ENCODE peak calls at places on chromosomes 12 and 14, in eight cellular contexts. X is psoas muscle, N is uterus, G is left ventricle myocardium inferior, A is testis, U is neural progenitor cell, O is HCT116, B is GM06990. J is an unnamed sample. For H3K36me3 and H3K27me3, the result is how much of the 10 kb centered on the place peaks cover.

GRCh38 chr14:80982711-80983110 is 27.3 kb downstream of the TSHR start:
- DNase-seq in A (no peak), O (no peak), G (no peak), N (no peak), U (peak), X (no peak), B (no peak), J (no peak)

GRCh38 chr14:104446611-104447010 is 133.0 kb upstream of the C14orf180 start:
- DNase-seq in N (no peak), A (no peak), U (no peak), G (no peak), B (no peak), X (no peak), O (no peak), J (no peak)

GRCh38 chr12:94621662-94622359 is 28.5 kb downstream of the TMCC3 start:
- DNase-seq in G (no peak), A (no peak), B (peak), O (no peak), X (no peak), U (no peak), N (no peak), J (no peak)

GRCh38 chr14:92325835-92326234 is 2.9 kb downstream of the SLC24A4 start:
- DNase-seq in N (no peak), O (no peak), U (no peak), X (no peak), B (no peak), G (no peak), A (peak), J (peak)

GRCh38 chr14:99971929-99972747 is 93.1 kb upstream of the EVL start:
- DNase-seq in A (no peak), U (peak), X (no peak), B (peak), O (no peak), N (no peak), G (no peak), J (peak)

GRCh38 chr14:52253503-52253902 is 14.0 kb upstream of the PTGDR start:
- DNase-seq in N (no peak), B (no peak), O (no peak), U (peak), G (no peak), X (no peak), A (no peak), J (peak)

GRCh38 chr12:68673788-68674187 is 13.0 kb upstream of the NUP107 start:
- DNase-seq in O (no peak), B (no peak), A (no peak), N (no peak), U (no peak), X (no peak), G (no peak), J (no peak)

GRCh38 chr12:79634957-79635471 is 55.8 kb downstream of the PAWR start:
- DNase-seq in B (no peak), O (no peak), U (peak), G (no peak), N (no peak), A (no peak), X (no peak), J (peak)

GRCh38 chr14:72986214-72986613 is 40.7 kb downstream of the ZFYVE1 start:
- DNase-seq in A (no peak), B (no peak), O (no peak), N (no peak), G (no peak), U (no peak), X (no peak), J (no peak)

GRCh38 chr12:78674311-78675085 is 190.1 kb upstream of the SYT1 start:
- DNase-seq in N (no peak), X (no peak), O (no peak), A (no peak), U (no peak), B (no peak), G (no peak), J (no peak)

GRCh38 chr12:130685850-130686249 is 30.2 kb downstream of the RIMBP2 start:
- DNase-seq in G (no peak), A (no peak), B (no peak), O (no peak), U (no peak), X (no peak), N (no peak), J (no peak)

GRCh38 chr14:58772061-58772604 is 134.4 kb downstream of the DACT1 start:
- DNase-seq in A (no peak), O (no peak), G (no peak), X (no peak), N (no peak), B (no peak), U (no peak), J (no peak)

GRCh38 chr12:67681941-67682340 is 33.4 kb downstream of the DYRK2 start:
- DNase-seq in U (no peak), G (no peak), A (no peak), X (no peak), O (no peak), N (no peak), B (no peak), J (no peak)

GRCh38 chr12:95836185-95836609 is 22.6 kb upstream of the SNRPF start:
- DNase-seq in O (no peak), X (no peak), N (no peak), A (no peak), G (no peak), B (no peak), U (no peak), J (no peak)

GRCh38 chr14:21910260-21910659 is 236.6 kb upstream of the OR4E1 start:
- DNase-seq in O (no peak), X (no peak), A (no peak), G (no peak), B (no peak), N (no peak), U (no peak), J (no peak)

GRCh38 chr14:98015921-98016320 is 1218.7 kb downstream of the VRK1 start:
- DNase-seq in A (no peak), X (no peak), N (no peak), O (no peak), B (no peak), G (no peak), U (no peak), J (no peak)

GRCh38 chr12:26402648-26403047 is 207.3 kb downstream of the SSPN start:
- DNase-seq in G (no peak), O (peak), U (no peak), X (no peak), B (no peak), N (no peak), A (no peak), J (peak)

GRCh38 chr14:42855159-42855558 is 1248.5 kb downstream of the LRFN5 start:
- DNase-seq in O (no peak), A (no peak), B (no peak), N (no peak), X (no peak), U (no peak), G (no peak), J (no peak)

GRCh38 chr14:96059519-96060135 is 20.5 kb downstream of the C14orf132 start:
- DNase-seq in B (no peak), G (no peak), O (no peak), N (no peak), U (no peak), A (no peak), X (no peak), J (no peak)

GRCh38 chr12:75503459-75503858 is 8.0 kb downstream of the KRR1 start:
- DNase-seq in G (no peak), X (no peak), O (no peak), U (no peak), B (no peak), A (no peak), N (no peak), J (no peak)

GRCh38 chr12:93683410-93683809 is 6.2 kb downstream of the CRADD start:
- DNase-seq in A (no peak), N (no peak), O (no peak), X (no peak), U (no peak), B (no peak), G (no peak), J (no peak)

GRCh38 chr12:97862072-97862471 is 399.5 kb downstream of the RMST start:
- DNase-seq in N (no peak), U (no peak), A (no peak), G (no peak), B (no peak), O (no peak), X (no peak), J (no peak)

GRCh38 chr12:1374296-1374695 is 220.1 kb downstream of the FBXL14 start:
- DNase-seq in G (no peak), B (no peak), U (no peak), O (no peak), X (no peak), N (no peak), A (no peak), J (no peak)
- H3K36me3 ChIP-seq in G (under half), B (under half), U (under half), O (under half), X (under half), N (under half), A (under half), J (under half)

GRCh38 chr12:16607895-16608294 is 1.9 kb upstream of the LMO3 start:
- DNase-seq in U (no peak), B (no peak), G (no peak), A (no peak), X (no peak), O (no peak), N (peak), J (no peak)

GRCh38 chr12:16606936-16607335 is 974 bp upstream of the LMO3 start:
- DNase-seq in U (peak), B (no peak), N (peak), X (no peak), A (no peak), O (no peak), G (no peak), J (no peak)

GRCh38 chr12:16610006-16610520 is 4.1 kb upstream of the LMO3 start:
- DNase-seq in A (no peak), U (no peak), B (no peak), G (no peak), X (no peak), O (no peak), N (no peak), J (no peak)

GRCh38 chr12:16609140-16609539 is 3.2 kb upstream of the LMO3 start:
- DNase-seq in G (no peak), X (no peak), N (no peak), U (no peak), A (no peak), O (no peak), B (no peak), J (no peak)

DNA sequence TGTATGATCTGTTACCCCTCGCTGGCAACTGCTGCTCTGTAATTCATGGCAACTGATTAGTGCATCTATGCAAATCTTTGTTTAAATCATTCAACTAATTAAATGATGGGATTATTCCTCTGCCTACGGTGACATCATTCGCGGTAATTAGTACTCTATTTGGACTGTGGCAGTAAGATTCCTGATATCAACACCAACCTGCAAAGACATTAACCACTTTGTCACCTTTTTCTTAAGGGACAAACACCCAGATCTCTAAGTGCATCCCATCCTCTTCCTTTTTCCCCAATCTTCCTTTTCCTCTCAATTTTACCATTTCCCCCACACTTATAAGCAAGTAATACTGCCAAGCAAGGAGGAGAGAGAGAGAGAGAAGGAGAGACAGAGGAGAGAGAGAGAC is 2.4 kb upstream of the LMO3 start:
- DNase-seq in X (no peak), O (no peak), B (no peak), U (no peak), A (no peak), N (no peak), G (no peak), J (no peak)
- H3K4me3 ChIP-seq in X (no peak), O (no peak), B (no peak), U (no peak), A (no peak), N (no peak), G (peak), J (no peak)

DNA sequence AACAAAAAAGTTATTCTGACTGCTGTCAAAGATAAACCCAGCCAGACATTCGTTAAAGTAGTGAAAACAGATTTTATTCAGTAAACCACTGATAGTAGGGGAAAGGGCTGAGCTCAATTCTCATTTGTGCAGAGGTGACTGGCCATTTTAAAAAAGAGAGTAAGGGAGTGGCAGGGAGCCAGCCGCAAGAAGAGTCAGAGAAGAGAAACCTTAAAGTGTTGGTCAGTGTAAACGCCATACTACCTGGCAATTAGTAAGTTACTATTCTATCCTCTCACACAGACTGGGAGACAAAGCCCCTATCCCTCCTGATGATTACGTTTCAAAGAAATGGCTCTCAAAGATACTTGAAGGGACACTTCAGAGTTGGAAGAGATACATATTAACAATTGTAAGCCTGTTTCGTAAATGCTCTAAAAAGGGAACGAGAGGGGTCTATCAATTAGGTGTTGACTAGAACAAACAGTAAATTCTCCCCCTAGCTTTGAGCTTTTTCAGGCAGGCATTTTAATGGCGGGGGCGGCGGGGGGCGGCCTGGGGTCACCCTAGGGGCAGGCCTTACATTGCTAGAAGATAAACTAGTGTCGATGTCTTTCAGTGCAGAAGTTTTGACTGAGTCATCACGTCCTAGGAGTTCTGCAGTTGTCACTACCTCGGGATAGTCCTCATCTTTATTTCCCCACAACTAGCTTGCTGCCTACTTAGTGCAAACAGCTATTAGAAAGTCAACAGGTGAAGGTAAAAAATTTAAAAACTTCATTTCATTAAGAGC is 1.8 kb downstream of the ATP6V1D start:
- DNase-seq in G (no peak), X (no peak), O (no peak), A (no peak), N (no peak), B (no peak), U (no peak), J (peak)
- H3K27me3 ChIP-seq in G (under half), X (under half), O (under half), A (under half), N (under half), B (under half), U (under half), J (under half)

DNA sequence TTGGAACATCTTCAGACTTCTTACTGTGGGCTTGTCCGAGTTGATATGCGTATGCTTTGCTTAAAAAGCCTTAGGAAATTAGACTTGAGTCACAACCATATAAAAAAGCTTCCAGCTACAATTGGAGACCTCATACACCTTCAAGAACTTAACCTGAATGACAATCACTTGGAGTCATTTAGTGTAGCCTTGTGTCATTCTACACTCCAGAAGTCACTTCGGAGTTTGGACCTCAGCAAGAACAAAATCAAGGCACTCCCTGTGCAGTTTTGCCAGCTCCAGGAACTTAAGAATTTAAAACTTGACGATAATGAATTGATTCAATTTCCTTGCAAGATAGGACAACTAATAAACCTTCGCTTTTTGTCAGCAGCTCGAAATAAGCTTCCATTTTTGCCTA is 8.8 kb downstream of the LRR1 start:
- DNase-seq in O (no peak), B (no peak), A (no peak), G (no peak), N (no peak), U (no peak), X (no peak), J (no peak)
- H3K36me3 ChIP-seq in O (under half), B (under half), A (under half), G (under half), N (under half), U (under half), X (under half), J (under half)

GRCh38 chr12:1744932-1745331 is 54.1 kb downstream of the ADIPOR2 start:
- DNase-seq in U (no peak), A (no peak), O (no peak), N (no peak), G (no peak), X (no peak), B (no peak), J (peak)

GRCh38 chr12:1749019-1749418 is 58.1 kb downstream of the ADIPOR2 start:
- DNase-seq in N (no peak), G (no peak), O (no peak), B (no peak), U (no peak), X (no peak), A (no peak), J (no peak)

GRCh38 chr12:1750300-1750699 is 59.4 kb downstream of the ADIPOR2 start:
- DNase-seq in A (no peak), U (no peak), O (no peak), N (no peak), X (no peak), G (no peak), B (no peak), J (no peak)

DNA sequence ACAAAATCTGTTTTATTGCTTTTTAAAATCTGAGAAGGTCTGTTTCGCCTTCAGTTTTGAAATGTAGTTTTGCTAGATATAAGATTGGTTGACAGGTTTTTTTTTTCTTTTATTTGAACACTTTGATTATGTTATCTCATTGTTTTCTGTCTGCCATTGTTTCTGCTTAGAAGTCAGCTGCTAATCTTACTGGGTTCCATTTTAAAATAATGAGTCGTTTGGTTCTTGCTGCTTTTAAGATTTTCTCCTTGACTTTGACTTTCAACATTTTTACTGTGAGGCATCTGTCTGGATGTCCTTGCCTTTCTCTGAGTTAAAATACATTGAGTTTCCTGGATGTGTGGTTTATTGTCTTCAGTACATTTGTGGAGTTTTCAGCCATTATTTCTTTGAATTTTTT is 56.7 kb downstream of the ADIPOR2 start:
- DNase-seq in B (no peak), N (no peak), O (no peak), A (no peak), U (no peak), X (no peak), G (no peak), J (no peak)
- H3K4me3 ChIP-seq in B (no peak), N (no peak), O (no peak), A (no peak), U (no peak), X (no peak), G (no peak), J (no peak)

GRCh38 chr14:76501156-76501555 is 125.2 kb downstream of the ESRRB start:
- DNase-seq in N (no peak), O (no peak), X (no peak), G (no peak), U (no peak), A (no peak), B (no peak), J (no peak)

GRCh38 chr14:76498976-76499375 is 123.0 kb downstream of the ESRRB start:
- DNase-seq in A (no peak), G (no peak), X (no peak), O (no peak), U (no peak), B (no peak), N (no peak), J (no peak)

GRCh38 chr14:76500011-76500410 is 124.1 kb downstream of the ESRRB start:
- DNase-seq in G (no peak), O (no peak), N (no peak), U (no peak), A (no peak), X (no peak), B (no peak), J (no peak)

GRCh38 chr14:76499399-76499798 is 123.5 kb downstream of the ESRRB start:
- DNase-seq in O (no peak), X (no peak), U (no peak), B (no peak), A (no peak), G (no peak), N (no peak), J (no peak)

DNA sequence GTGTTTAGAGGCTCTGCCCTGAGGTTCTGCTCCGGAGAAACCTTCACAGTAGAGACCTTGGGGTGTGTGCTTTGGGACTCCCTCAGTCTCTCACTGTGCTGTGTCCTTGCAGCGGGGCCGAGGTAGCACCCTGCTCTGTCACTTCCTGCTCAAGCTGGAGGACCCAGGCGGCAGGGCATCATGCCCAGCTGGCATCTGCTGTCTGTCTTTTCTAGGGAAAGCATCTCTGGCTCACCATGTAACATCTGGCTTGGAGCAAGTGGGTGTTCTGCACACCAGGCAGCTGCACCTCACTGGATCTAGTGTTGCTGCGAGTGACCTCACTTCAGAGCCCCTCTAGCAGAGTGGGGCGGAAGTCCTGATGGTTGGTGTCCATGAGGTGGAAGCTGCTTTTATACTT is 124.5 kb downstream of the ESRRB start:
- DNase-seq in N (no peak), B (no peak), U (no peak), A (no peak), O (no peak), X (no peak), G (no peak), J (no peak)
- H3K27me3 ChIP-seq in N (under half), B (under half), U (under half), A (under half), O (under half), X (under half), G (under half), J (under half)

J was measured in H7.